ENCODE peak calls at places on chromosomes 6 and 20, in five cellular contexts. B is K562, L is HepG2, P is H1, T is GM12878. X is an unnamed sample. For H3K36me3, the result is how much of the 10 kb centered on the place peaks cover.

GRCh38 chr20:23415958-23416583 is 5.2 kb downstream of the NAPB start:
- DNase-seq in B (no peak), L (no peak), P (no peak), T (no peak), X (no peak)

GRCh38 chr6:161374971-161375873 is 101.4 kb upstream of the AGPAT4 start:
- DNase-seq in B (peak), L (peak), P (no peak), T (no peak), X (no peak)

GRCh38 chr6:53336070-53336469 is 12.7 kb downstream of the ELOVL5 start:
- DNase-seq in B (no peak), L (no peak), P (no peak), T (no peak), X (no peak)

GRCh38 chr20:22511943-22512910 is 72.1 kb downstream of the FOXA2 start:
- DNase-seq in B (peak), L (peak), P (no peak), T (no peak), X (no peak)

GRCh38 chr6:152146385-152146784 is 338.9 kb downstream of the ESR1 start:
- DNase-seq in B (no peak), L (no peak), P (no peak), T (no peak), X (no peak)

GRCh38 chr6:139540276-139540675 is 165.8 kb upstream of the CITED2 start:
- DNase-seq in B (no peak), L (no peak), P (no peak), T (peak), X (no peak)

GRCh38 chr6:105482227-105482839 is 79.5 kb upstream of the PREP start:
- DNase-seq in B (no peak), L (no peak), P (no peak), T (no peak), X (no peak)

GRCh38 chr6:15477746-15478145 is 185.1 kb downstream of the DTNBP1 start:
- DNase-seq in B (no peak), L (no peak), P (no peak), T (no peak), X (no peak)

GRCh38 chr6:135458051-135458450 is 39.5 kb downstream of the AHI1 start:
- DNase-seq in B (no peak), L (no peak), P (no peak), T (no peak), X (no peak)

GRCh38 chr20:58127731-58128130 is 100.7 kb downstream of the ANKRD60 start:
- DNase-seq in B (no peak), L (peak), P (no peak), T (no peak), X (peak)

GRCh38 chr6:128305228-128305627 is 215.2 kb downstream of the PTPRK start:
- DNase-seq in B (no peak), L (no peak), P (no peak), T (no peak), X (no peak)

GRCh38 chr6:63465750-63466149 is 106.5 kb upstream of the LOC128125822 start:
- DNase-seq in B (no peak), L (no peak), P (no peak), T (no peak), X (no peak)

GRCh38 chr6:44642870-44643522 is 255.5 kb downstream of the CDC5L start:
- DNase-seq in B (no peak), L (no peak), P (no peak), T (no peak), X (no peak)

GRCh38 chr6:26555505-26556262 is 17.5 kb downstream of the HMGN4 start:
- DNase-seq in B (peak), L (no peak), P (no peak), T (no peak), X (no peak)

GRCh38 chr20:18133962-18134361 is 3.7 kb upstream of the KAT14 start:
- DNase-seq in B (no peak), L (no peak), P (no peak), T (no peak), X (no peak)

GRCh38 chr6:66065313-66065712 is 358.3 kb upstream of the EYS start:
- DNase-seq in B (no peak), L (no peak), P (no peak), T (no peak), X (no peak)

GRCh38 chr20:51573576-51574243 is 31.2 kb upstream of the NFATC2 start:
- DNase-seq in B (no peak), L (no peak), P (no peak), T (no peak), X (no peak)

GRCh38 chr6:26537846-26538571 is at the start of gene HMGN4:
- DNase-seq in B (peak), L (peak), P (no peak), T (peak), X (peak)

GRCh38 chr6:95384988-95385387 is 192.3 kb upstream of the MANEA start:
- DNase-seq in B (no peak), L (no peak), P (no peak), T (no peak), X (no peak)

GRCh38 chr20:775679-776135 is 7.4 kb upstream of the SLC52A3 start:
- DNase-seq in B (peak), L (no peak), P (peak), T (no peak), X (peak)

GRCh38 chr20:35316086-35316485 is 23.9 kb upstream of the FAM83C start:
- DNase-seq in B (no peak), L (no peak), P (no peak), T (no peak), X (no peak)

GRCh38 chr6:55826941-55827340 is 48.4 kb downstream of the BMP5 start:
- DNase-seq in B (no peak), L (no peak), P (no peak), T (no peak), X (no peak)

GRCh38 chr6:16239090-16239797 is 857 bp downstream of the GMPR start:
- DNase-seq in B (peak), L (no peak), P (no peak), T (no peak), X (no peak)

GRCh38 chr6:140671926-140672325 is 1297.5 kb upstream of the CITED2 start:
- DNase-seq in B (no peak), L (no peak), P (no peak), T (no peak), X (peak)

GRCh38 chr6:106281661-106282060 is 43.9 kb downstream of the ATG5 start:
- DNase-seq in B (no peak), L (no peak), P (no peak), T (no peak), X (no peak)

GRCh38 chr6:32954983-32955802 is 2.3 kb upstream of the HLA-DMA start:
- DNase-seq in B (peak), L (peak), P (no peak), T (no peak), X (no peak)

GRCh38 chr20:44600758-44601562 is 18.6 kb downstream of the PKIG start:
- DNase-seq in B (no peak), L (no peak), P (no peak), T (no peak), X (no peak)

GRCh38 chr20:16518068-16518783 is 55.0 kb downstream of the KIF16B start:
- DNase-seq in B (peak), L (peak), P (no peak), T (no peak), X (peak)

DNA sequence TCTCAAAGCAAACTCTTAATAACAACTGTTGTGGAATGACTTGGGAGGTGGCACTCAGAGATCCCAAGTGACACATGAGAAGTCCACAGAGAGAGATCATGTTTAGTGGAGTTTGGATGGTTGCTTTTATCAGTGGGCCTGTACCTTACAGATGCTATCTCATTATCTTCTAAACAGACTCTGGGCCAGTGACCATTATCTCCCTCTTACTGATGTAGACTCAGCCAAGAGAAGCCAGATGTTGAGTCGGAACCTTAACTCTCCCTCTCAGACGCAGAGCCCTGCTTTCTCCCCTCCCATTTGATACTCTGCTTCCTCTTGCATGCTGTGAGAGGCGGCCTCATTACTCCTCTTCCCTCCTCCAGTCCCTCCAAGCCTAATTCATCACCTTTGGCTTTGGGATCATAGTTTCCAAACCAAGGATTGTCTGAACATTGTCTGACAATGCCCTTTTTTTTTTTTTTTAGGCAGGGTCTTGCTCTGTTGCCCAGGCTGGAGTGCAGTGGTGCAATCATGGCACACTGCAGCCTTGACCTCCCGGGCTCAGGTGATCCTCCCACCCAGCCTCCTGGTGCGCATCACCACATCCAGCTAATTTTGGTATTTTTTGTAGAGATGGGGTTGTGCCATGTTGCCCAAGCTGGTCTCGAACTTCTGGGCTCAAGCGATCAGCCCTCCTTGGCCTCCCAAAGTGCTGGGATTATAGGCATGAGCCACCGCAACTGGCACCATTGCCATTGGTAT is 4.5 kb upstream of the DDR1 start:
- DNase-seq in B (no peak), L (no peak), P (no peak), T (no peak), X (no peak)
- H3K36me3 ChIP-seq in B (under half), L (under half), P (under half), T (under half), X (under half)

GRCh38 chr6:28399370-28400121 is at the start of gene ZSCAN12:
- DNase-seq in B (peak), L (peak), P (peak), T (peak), X (no peak)
- TF ChIP-seq POLR2A in B (peak), L (peak), P (peak), T (peak), X (no peak)

DNA sequence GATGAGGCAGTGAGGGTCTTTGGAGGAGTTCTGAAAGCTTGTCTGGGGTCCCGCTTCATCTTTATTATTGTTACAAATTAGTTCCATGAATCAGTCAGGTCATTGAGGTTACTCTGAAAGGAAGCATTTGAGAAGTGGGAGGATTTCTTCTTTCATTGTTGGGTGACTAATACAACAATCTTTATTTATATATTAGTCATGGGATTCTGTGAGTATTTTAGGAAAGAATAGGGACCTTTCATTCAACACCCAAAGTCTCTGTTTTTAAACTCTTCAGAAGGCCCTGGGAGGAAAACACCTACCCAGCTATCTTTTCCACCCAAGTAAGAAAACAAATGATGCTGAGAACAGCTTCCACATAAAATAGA is 98.3 kb downstream of the SOD2 start:
- DNase-seq in B (no peak), L (peak), P (no peak), T (no peak), X (peak)
- TF ChIP-seq ZNF274 in B (no peak), L (no peak), P (no peak), T (no peak), X (no peak)

GRCh38 chr6:37313698-37314097 is 40.1 kb upstream of the RNF8 start:
- DNase-seq in B (no peak), L (no peak), P (no peak), T (no peak), X (no peak)

GRCh38 chr6:37314803-37315515 is 38.8 kb upstream of the RNF8 start:
- DNase-seq in B (peak), L (peak), P (peak), T (no peak), X (peak)

GRCh38 chr6:37311666-37312473 is 41.9 kb upstream of the RNF8 start:
- DNase-seq in B (no peak), L (no peak), P (no peak), T (no peak), X (no peak)

GRCh38 chr6:37316071-37316470 is 37.7 kb upstream of the RNF8 start:
- DNase-seq in B (no peak), L (no peak), P (no peak), T (no peak), X (no peak)

DNA sequence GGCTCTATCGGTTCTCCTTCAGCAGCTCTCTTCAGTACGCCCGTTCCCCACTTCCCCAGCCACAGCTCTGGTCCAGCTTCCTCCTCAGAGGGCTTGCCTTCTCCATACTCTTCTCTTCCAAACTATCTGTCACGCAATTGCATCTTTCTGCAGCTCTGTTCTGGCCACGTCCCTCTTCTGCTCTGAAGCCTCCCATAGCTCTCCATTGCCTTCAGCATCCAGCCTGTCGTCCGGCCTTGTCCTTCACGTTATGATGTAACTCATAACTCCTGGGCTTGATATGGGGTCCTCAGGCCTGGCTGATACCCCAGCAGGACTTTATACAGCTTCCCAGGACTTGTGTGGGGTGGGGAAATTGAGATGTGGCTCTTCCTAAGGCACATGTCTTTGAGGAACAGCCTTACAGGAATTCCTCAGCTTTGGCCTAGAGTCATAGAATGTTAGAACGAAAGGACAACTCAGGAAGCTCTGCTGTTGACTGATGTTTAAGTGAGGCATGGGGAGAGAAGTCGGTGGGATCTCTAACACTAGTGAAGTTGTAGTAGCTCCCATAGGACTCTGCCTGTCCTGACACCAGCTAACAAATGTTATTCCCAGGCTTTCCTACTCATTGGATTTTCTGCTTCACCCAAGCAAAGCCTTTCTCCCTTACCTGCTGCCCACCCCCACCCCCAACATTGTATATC is 39.5 kb upstream of the RNF8 start:
- DNase-seq in B (no peak), L (no peak), P (no peak), T (no peak), X (no peak)
- H3K36me3 ChIP-seq in B (half or more), L (under half), P (under half), T (under half), X (under half)